ENCODE peak calls at places on chromosome 15, in eight cellular contexts. H is HuH-7; L is stimulated activated CD8-positive, alpha-beta memory T cell treated with anti-CD3 and anti-CD28 coated beads, Interleukin-4, amount 100 ng/mL, for 1 hour; Z is fibroblast of the conjunctiva; I is NCI-H2029 treated with DMSO at 0.1 percent for 48 hours; R is GM12892; X is HS-5; U is NCI-H510A treated with DMSO at 0.1 percent for 48 hours. J is an unnamed sample.
A peak's percentile ranks its signal among the peaks of the same experiment; 100 is the strongest.

GRCh38 chr15:82168296-82168695 is 94.2 kb downstream of the EFL1 start:
- DNase-seq in H (no peak), L (no peak), Z (no peak), I (no peak), R (no peak), X (no peak), U (no peak), J (no peak)

GRCh38 chr15:65184305-65184943 is 718 bp downstream of the CLPX start:
- DNase-seq in H (peak; percentile 62), L (no peak), Z (no peak), I (no peak), R (no peak), X (no peak), U (no peak), J (no peak)

GRCh38 chr15:24877174-24877573 is 77.6 kb upstream of the SNRPN start:
- DNase-seq in H (no peak), L (no peak), Z (no peak), I (no peak), R (no peak), X (no peak), U (no peak), J (no peak)

GRCh38 chr15:34233614-34234013 is 8.8 kb downstream of the EMC4 start:
- DNase-seq in H (no peak), L (no peak), Z (no peak), I (no peak), R (no peak), X (no peak), U (peak; percentile 70), J (no peak)

GRCh38 chr15:67109141-67110034 is 44.0 kb downstream of the SMAD3 start:
- DNase-seq in H (no peak), L (no peak), Z (peak; percentile 76), I (no peak), R (no peak), X (peak; percentile 88), U (no peak), J (peak; percentile 76)

GRCh38 chr15:39177561-39177960 is 403.3 kb upstream of the THBS1 start:
- DNase-seq in H (no peak), L (no peak), Z (no peak), I (no peak), R (no peak), X (no peak), U (no peak), J (no peak)

GRCh38 chr15:81113861-81114261 is 20.2 kb upstream of the CFAP161 start:
- DNase-seq in H (no peak), L (no peak), Z (no peak), I (no peak), R (no peak), X (no peak), U (no peak), J (no peak)

GRCh38 chr15:68843425-68844311 is 23.0 kb upstream of the ANP32A start:
- DNase-seq in H (no peak), L (no peak), Z (no peak), I (no peak), R (no peak), X (no peak), U (peak; percentile 4), J (no peak)

GRCh38 chr15:33031324-33031736 is 163.2 kb downstream of the FMN1 start:
- DNase-seq in H (no peak), L (no peak), Z (no peak), I (no peak), R (no peak), X (peak; percentile 57), U (no peak), J (peak; percentile 61)

GRCh38 chr15:100895721-100896120 is 16.1 kb downstream of the ALDH1A3 start:
- DNase-seq in H (no peak), L (no peak), Z (no peak), I (no peak), R (no peak), X (no peak), U (no peak), J (no peak)

GRCh38 chr15:100759698-100760356 is 119.8 kb upstream of the ALDH1A3 start:
- DNase-seq in H (peak; percentile 38), L (no peak), Z (peak; percentile 35), I (no peak), R (no peak), X (peak; percentile 68), U (no peak), J (peak; percentile 67)

GRCh38 chr15:70376031-70376928 is 278.6 kb upstream of the TLE3 start:
- DNase-seq in H (no peak), L (no peak), Z (no peak), I (no peak), R (no peak), X (no peak), U (peak; percentile 20), J (no peak)

GRCh38 chr15:55628369-55628730 is 40.2 kb upstream of the PYGO1 start:
- DNase-seq in H (no peak), L (no peak), Z (peak; percentile 2), I (no peak), R (no peak), X (no peak), U (no peak), J (no peak)

GRCh38 chr15:25504307-25504706 is 65.5 kb upstream of the UBE3A start:
- DNase-seq in H (no peak), L (no peak), Z (no peak), I (no peak), R (no peak), X (no peak), U (no peak), J (no peak)

GRCh38 chr15:77503764-77504163 is 83.1 kb downstream of the HMG20A start:
- DNase-seq in H (no peak), L (no peak), Z (no peak), I (no peak), R (no peak), X (no peak), U (no peak), J (no peak)

GRCh38 chr15:89356634-89357298 is 22.1 kb upstream of the POLG start:
- DNase-seq in H (no peak), L (no peak), Z (no peak), I (no peak), R (no peak), X (no peak), U (peak; percentile 9), J (no peak)

GRCh38 chr15:90002428-90002844 is 1.3 kb downstream of the ZNF710 start:
- DNase-seq in H (peak; percentile 54), L (no peak), Z (no peak), I (no peak), R (peak; percentile 53), X (no peak), U (no peak), J (no peak)

GRCh38 chr15:60525640-60526039 is 46.7 kb upstream of the ICE2 start:
- DNase-seq in H (no peak), L (no peak), Z (no peak), I (no peak), R (no peak), X (no peak), U (no peak), J (no peak)

GRCh38 chr15:41983621-41984571 is 11.5 kb upstream of the EHD4 start:
- DNase-seq in H (no peak), L (no peak), Z (no peak), I (no peak), R (no peak), X (no peak), U (no peak), J (no peak)

GRCh38 chr15:80695911-80696651 is 971 bp downstream of the ABHD17C start:
- DNase-seq in H (no peak), L (no peak), Z (no peak), I (no peak), R (no peak), X (no peak), U (peak; percentile 8), J (no peak)

GRCh38 chr15:57150066-57150865 is 226.0 kb upstream of the CGNL1 start:
- DNase-seq in H (no peak), L (no peak), Z (no peak), I (no peak), R (no peak), X (no peak), U (no peak), J (no peak)

GRCh38 chr15:38145671-38146111 is 106.9 kb upstream of the SPRED1 start:
- DNase-seq in H (no peak), L (no peak), Z (no peak), I (no peak), R (no peak), X (no peak), U (no peak), J (no peak)

GRCh38 chr15:67820147-67820991 is 4.9 kb upstream of the SKOR1 start:
- DNase-seq in H (no peak), L (no peak), Z (no peak), I (no peak), R (no peak), X (no peak), U (no peak), J (no peak)

GRCh38 chr15:68642491-68642845 is 63.7 kb downstream of the CORO2B start:
- DNase-seq in H (no peak), L (no peak), Z (no peak), I (no peak), R (no peak), X (no peak), U (no peak), J (no peak)

GRCh38 chr15:70825841-70826240 is 28.1 kb downstream of the LARP6 start:
- DNase-seq in H (no peak), L (no peak), Z (no peak), I (no peak), R (no peak), X (no peak), U (no peak), J (no peak)

GRCh38 chr15:98063311-98063710 is 102.8 kb downstream of the ARRDC4 start:
- DNase-seq in H (no peak), L (no peak), Z (no peak), I (no peak), R (no peak), X (no peak), U (no peak), J (no peak)

GRCh38 chr15:69592954-69593353 is 140.3 kb downstream of the RPLP1 start:
- DNase-seq in H (no peak), L (no peak), Z (no peak), I (no peak), R (no peak), X (no peak), U (no peak), J (no peak)

GRCh38 chr15:72728821-72729220 is 42.8 kb downstream of the BBS4 start:
- DNase-seq in H (no peak), L (no peak), Z (no peak), I (no peak), R (no peak), X (no peak), U (no peak), J (no peak)

GRCh38 chr15:62472616-62473299 is 307.7 kb upstream of the C2CD4B start:
- DNase-seq in H (peak; percentile 52), L (no peak), Z (no peak), I (no peak), R (no peak), X (no peak), U (peak; percentile 9), J (no peak)

GRCh38 chr15:38671675-38672141 is 107.1 kb upstream of the RASGRP1 start:
- DNase-seq in H (no peak), L (no peak), Z (no peak), I (no peak), R (no peak), X (no peak), U (no peak), J (no peak)

GRCh38 chr15:67690936-67691335 is 134.4 kb upstream of the SKOR1 start:
- DNase-seq in H (no peak), L (no peak), Z (no peak), I (peak; percentile 81), R (no peak), X (no peak), U (peak; percentile 93), J (no peak)

GRCh38 chr15:63833246-63833696 is 477 bp downstream of the HERC1 start:
- DNase-seq in H (peak; percentile 34), L (no peak), Z (no peak), I (no peak), R (peak; percentile 32), X (no peak), U (no peak), J (no peak)

J was measured in HFF-Myc.